ENCODE peak calls at places on chromosomes 13 and 19, in six cellular contexts. N, M, I, V, A and Y are unnamed samples.

GRCh38 chr19:18430417-18431144 is 7.4 kb downstream of the ISYNA1 start:
- DNase-seq in N (no peak), M (no peak), I (no peak), V (no peak), A (peak), Y (no peak)

GRCh38 chr13:62537593-62537992 is 1121.9 kb upstream of the PCDH20 start:
- DNase-seq in N (no peak), M (no peak), I (no peak), V (no peak), A (no peak), Y (no peak)

GRCh38 chr19:3142292-3142670 is 6.4 kb downstream of the GNA15 start:
- DNase-seq in N (peak), M (peak), I (no peak), V (no peak), A (no peak), Y (no peak)

GRCh38 chr19:3699071-3699740 is 1.1 kb downstream of the PIP5K1C start:
- DNase-seq in N (peak), M (peak), I (peak), V (no peak), A (peak), Y (peak)

GRCh38 chr13:70339738-70340137 is 231.5 kb upstream of the KLHL1 start:
- DNase-seq in N (no peak), M (no peak), I (peak), V (no peak), A (no peak), Y (no peak)

GRCh38 chr19:17125052-17125727 is 49.6 kb downstream of the MYO9B start:
- DNase-seq in N (peak), M (peak), I (no peak), V (no peak), A (no peak), Y (no peak)

GRCh38 chr13:21676611-21677021 is 5.7 kb downstream of the FGF9 start:
- DNase-seq in N (no peak), M (no peak), I (peak), V (no peak), A (no peak), Y (no peak)

GRCh38 chr19:6773323-6773931 is 919 bp downstream of the VAV1 start:
- DNase-seq in N (no peak), M (no peak), I (no peak), V (no peak), A (peak), Y (peak)

GRCh38 chr13:49497272-49497671 is 1.5 kb downstream of the PHF11 start:
- DNase-seq in N (no peak), M (no peak), I (no peak), V (no peak), A (no peak), Y (no peak)

GRCh38 chr19:3671680-3672574 is 28.3 kb downstream of the PIP5K1C start:
- DNase-seq in N (no peak), M (peak), I (peak), V (no peak), A (no peak), Y (no peak)

GRCh38 chr19:7851623-7852500 is 21.8 kb downstream of the EVI5L start:
- DNase-seq in N (no peak), M (no peak), I (no peak), V (no peak), A (no peak), Y (no peak)

GRCh38 chr13:113080361-113080831 is 25.2 kb upstream of the F7 start:
- DNase-seq in N (no peak), M (no peak), I (no peak), V (no peak), A (no peak), Y (no peak)

GRCh38 chr13:32426191-32426980 is 1.5 kb downstream of the N4BP2L1 start:
- DNase-seq in N (peak), M (no peak), I (no peak), V (no peak), A (no peak), Y (peak)

GRCh38 chr13:99281811-99282263 is 23.7 kb upstream of the GPR18 start:
- DNase-seq in N (peak), M (no peak), I (no peak), V (no peak), A (peak), Y (peak)

GRCh38 chr13:105202384-105202783 is 1333.1 kb downstream of the EFNB2 start:
- DNase-seq in N (no peak), M (peak), I (peak), V (no peak), A (no peak), Y (no peak)

GRCh38 chr19:48806518-48806817 is 4.4 kb downstream of the BCAT2 start:
- DNase-seq in N (no peak), M (peak), I (peak), V (no peak), A (no peak), Y (no peak)

GRCh38 chr19:53583181-53583580 is 45.2 kb downstream of the ZNF331 start:
- DNase-seq in N (no peak), M (no peak), I (no peak), V (no peak), A (no peak), Y (no peak)

GRCh38 chr19:29675120-29675649 is 9.9 kb downstream of the PLEKHF1 start:
- DNase-seq in N (no peak), M (no peak), I (no peak), V (no peak), A (no peak), Y (no peak)

GRCh38 chr19:55406869-55407624 is 541 bp downstream of the UBE2S start:
- DNase-seq in N (peak), M (no peak), I (no peak), V (no peak), A (no peak), Y (no peak)

GRCh38 chr19:57434386-57435061 is 601 bp upstream of the ZNF749 start:
- DNase-seq in N (peak), M (no peak), I (no peak), V (no peak), A (no peak), Y (no peak)

GRCh38 chr19:39595950-39596349 is 6.4 kb upstream of the LGALS13 start:
- DNase-seq in N (no peak), M (no peak), I (no peak), V (no peak), A (no peak), Y (no peak)

GRCh38 chr19:56671613-56671994 is at the start of gene ZNF835:
- DNase-seq in N (no peak), M (no peak), I (no peak), V (peak), A (peak), Y (peak)

GRCh38 chr19:17389957-17390664 is 3.9 kb downstream of the CCDC194 start:
- DNase-seq in N (no peak), M (no peak), I (no peak), V (no peak), A (no peak), Y (no peak)

GRCh38 chr19:3708207-3708931 is at the start of gene TJP3:
- DNase-seq in N (no peak), M (peak), I (no peak), V (no peak), A (peak), Y (no peak)

GRCh38 chr13:111175948-111176347 is 60.8 kb downstream of the ARHGEF7 start:
- DNase-seq in N (no peak), M (no peak), I (no peak), V (no peak), A (no peak), Y (no peak)

GRCh38 chr19:54654447-54655321 is 8.1 kb upstream of the LILRB4 start:
- DNase-seq in N (no peak), M (no peak), I (no peak), V (no peak), A (no peak), Y (no peak)

GRCh38 chr19:48961051-48961649 is 4.0 kb upstream of the FTL start:
- DNase-seq in N (no peak), M (no peak), I (no peak), V (no peak), A (no peak), Y (no peak)

DNA sequence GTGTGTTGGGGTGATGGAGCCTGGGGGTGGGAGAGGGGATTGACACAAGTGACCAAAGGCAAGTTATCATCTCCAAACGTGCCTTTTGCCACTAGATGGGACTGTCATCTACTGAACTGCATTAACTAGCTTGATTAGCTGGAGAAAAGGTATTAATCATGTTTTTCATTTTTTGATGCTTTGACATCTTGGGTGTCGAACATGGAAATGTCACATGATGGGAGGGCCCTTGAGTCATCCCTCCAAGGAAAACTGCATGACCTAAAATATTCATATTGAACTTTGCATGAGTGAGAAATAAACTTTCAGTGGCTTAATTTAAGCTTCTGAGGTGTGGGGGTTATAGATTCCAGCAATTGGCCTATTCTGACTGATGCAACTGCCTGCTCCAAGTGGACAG is 73.3 kb downstream of the ALOX5AP start:
- DNase-seq in N (no peak), M (no peak), I (no peak), V (no peak), A (no peak), Y (no peak)
- TF ChIP-seq CTCF in N (peak), M (no peak), I (no peak), V (no peak), A (no peak), Y (no peak)

DNA sequence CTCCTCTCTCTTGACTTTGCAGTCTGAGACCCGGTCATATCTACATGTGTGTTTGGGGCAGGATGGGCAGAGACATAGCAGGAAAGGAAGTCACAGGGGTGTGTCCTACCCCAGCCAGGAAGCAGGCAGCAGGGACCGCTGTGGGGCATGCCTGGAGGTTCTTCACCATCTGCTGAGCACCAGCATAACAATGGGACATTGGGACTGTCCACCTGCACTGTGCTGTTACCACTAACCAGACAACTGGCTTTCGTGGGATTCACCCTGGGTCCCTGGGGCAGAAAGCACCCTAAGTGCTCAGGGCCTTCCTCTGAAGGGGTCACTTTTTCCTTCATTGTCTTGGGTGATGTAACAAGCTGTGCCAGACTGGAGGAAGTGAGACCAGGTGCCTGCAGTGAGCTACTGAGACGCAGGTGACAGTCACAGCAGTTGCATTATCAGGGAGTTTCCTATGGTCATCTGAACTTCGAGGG is 2.6 kb upstream of the HAUS5 start:
- DNase-seq in N (no peak), M (no peak), I (no peak), V (no peak), A (no peak), Y (peak)
- TF ChIP-seq CTCF in N (no peak), M (no peak), I (no peak), V (no peak), A (no peak), Y (no peak)

GRCh38 chr19:13768510-13768909 is 4.2 kb downstream of the MRI1 start:
- DNase-seq in N (no peak), M (no peak), I (no peak), V (no peak), A (no peak), Y (no peak)
- TF ChIP-seq CTCF in N (no peak), M (no peak), I (no peak), V (no peak), A (no peak), Y (no peak)

DNA sequence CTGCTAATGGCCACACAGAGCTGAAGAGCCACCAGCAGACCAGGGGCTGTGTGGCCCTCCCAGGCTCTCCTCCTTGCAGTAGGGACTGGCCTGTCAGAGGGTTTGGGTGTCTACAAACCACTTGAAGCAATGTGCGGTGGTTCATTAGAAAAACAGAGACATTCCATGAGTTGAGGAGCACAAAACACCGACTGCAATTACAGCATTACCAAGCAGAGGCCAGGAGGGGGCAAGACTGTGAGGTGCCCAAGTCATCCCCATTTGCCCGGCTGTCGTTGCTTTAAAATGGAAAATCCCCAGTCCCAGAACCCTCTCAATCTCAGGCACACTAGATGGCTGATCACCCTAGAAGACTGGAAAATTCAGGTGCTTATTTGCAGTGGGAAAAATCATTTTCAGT is 15.0 kb downstream of the TMTC4 start:
- DNase-seq in N (no peak), M (no peak), I (no peak), V (no peak), A (no peak), Y (no peak)
- TF ChIP-seq CTCF in N (no peak), M (no peak), I (no peak), V (no peak), A (no peak), Y (no peak)

GRCh38 chr13:27659466-27659865 is 37.8 kb downstream of the POLR1D start:
- DNase-seq in N (no peak), M (no peak), I (no peak), V (no peak), A (no peak), Y (no peak)
- TF ChIP-seq CTCF in N (no peak), M (no peak), I (no peak), V (no peak), A (no peak), Y (no peak)